ENCODE peak calls at places on chromosomes 11 and 22, in six cellular contexts. M is uterus, L is A673, C is left lung, I is HepG2, V is Panc1. T is an unnamed sample. For H3K4me1, the result is how much of the 10 kb centered on the place peaks cover.

GRCh38 chr11:111283945-111284481 is 14.3 kb upstream of the POU2AF3 start:
- DNase-seq in I (no peak), L (no peak), C (no peak), V (no peak), M (no peak), T (no peak)

GRCh38 chr11:73285721-73286120 is 13.6 kb downstream of the P2RY6 start:
- DNase-seq in C (no peak), I (no peak), V (no peak), L (no peak), M (no peak), T (no peak)

GRCh38 chr11:120089036-120090001 is 48.6 kb downstream of the TRIM29 start:
- DNase-seq in L (no peak), I (no peak), V (no peak), C (no peak), M (no peak), T (no peak)

GRCh38 chr11:24779791-24780190 is 282.9 kb downstream of the LUZP2 start:
- DNase-seq in C (no peak), M (no peak), I (no peak), V (no peak), L (peak), T (peak)

GRCh38 chr11:62322524-62322923 is 14.7 kb upstream of the ASRGL1 start:
- DNase-seq in C (no peak), I (no peak), M (no peak), L (no peak), V (no peak), T (no peak)

GRCh38 chr22:42461511-42461910 is 29.3 kb upstream of the NFAM1 start:
- DNase-seq in C (no peak), M (no peak), L (no peak), I (no peak), V (no peak), T (no peak)

GRCh38 chr11:118438314-118438931 is 2.1 kb downstream of the KMT2A start:
- DNase-seq in I (no peak), M (peak), V (no peak), L (peak), C (peak), T (peak)

GRCh38 chr11:46210133-46210636 is 67.3 kb upstream of the CREB3L1 start:
- DNase-seq in M (no peak), L (no peak), V (peak), C (no peak), I (peak), T (no peak)

GRCh38 chr11:122984186-122985011 is 2.8 kb upstream of the BSX start:
- DNase-seq in M (no peak), V (no peak), I (no peak), C (no peak), L (no peak), T (peak)

GRCh38 chr22:33380789-33381530 is 322.8 kb upstream of the SYN3 start:
- DNase-seq in V (no peak), I (no peak), M (no peak), C (no peak), L (no peak), T (no peak)

GRCh38 chr11:60981515-60981914 is 10.0 kb downstream of the CD6 start:
- DNase-seq in L (no peak), C (no peak), I (no peak), V (no peak), M (no peak), T (no peak)

GRCh38 chr11:108199446-108200321 is 22.8 kb downstream of the NPAT start:
- DNase-seq in C (peak), I (no peak), V (no peak), M (no peak), L (no peak), T (no peak)

GRCh38 chr11:111829185-111829968 is 42.0 kb downstream of the ALG9 start:
- DNase-seq in I (no peak), V (no peak), L (no peak), C (no peak), M (no peak), T (no peak)

GRCh38 chr11:123546515-123546914 is 107.9 kb downstream of the SCN3B start:
- DNase-seq in V (no peak), C (no peak), I (no peak), L (no peak), M (no peak), T (no peak)

GRCh38 chr22:36419177-36419911 is 31.6 kb upstream of the MYH9 start:
- DNase-seq in L (no peak), M (peak), V (no peak), I (peak), C (peak), T (peak)

GRCh38 chr11:46049325-46049860 is 71.9 kb downstream of the PHF21A start:
- DNase-seq in C (no peak), I (no peak), M (no peak), L (peak), V (no peak), T (no peak)

GRCh38 chr11:36500315-36500721 is 9.8 kb downstream of the TRAF6 start:
- DNase-seq in C (no peak), L (peak), I (no peak), M (no peak), V (peak), T (peak)

GRCh38 chr22:27419473-27419872 is 382.1 kb downstream of the MN1 start:
- DNase-seq in C (no peak), V (no peak), L (no peak), I (no peak), M (no peak), T (no peak)

GRCh38 chr11:122697636-122698167 is 42.2 kb downstream of the UBASH3B start:
- DNase-seq in L (peak), V (no peak), I (no peak), C (no peak), M (no peak), T (peak)

GRCh38 chr11:44621140-44621681 is 55.7 kb downstream of the CD82 start:
- DNase-seq in L (peak), I (peak), M (peak), C (peak), V (no peak), T (peak)

GRCh38 chr11:86230921-86231320 is 13.6 kb upstream of the EED start:
- DNase-seq in C (no peak), V (no peak), M (no peak), L (no peak), I (no peak), T (no peak)

GRCh38 chr11:130031945-130032344 is 29.3 kb upstream of the PRDM10 start:
- DNase-seq in L (no peak), V (no peak), M (no peak), C (no peak), I (no peak), T (no peak)

GRCh38 chr22:39487826-39488520 is 14.1 kb upstream of the MIEF1 start:
- DNase-seq in M (no peak), V (no peak), I (no peak), L (no peak), C (no peak), T (no peak)

GRCh38 chr11:61507962-61508824 is at the start of gene LRRC10B:
- DNase-seq in C (peak), I (no peak), V (no peak), L (peak), M (no peak), T (peak)

GRCh38 chr11:124329787-124330478 is 9.9 kb upstream of the OR8D2 start:
- DNase-seq in C (no peak), L (peak), I (no peak), V (no peak), M (no peak), T (no peak)

GRCh38 chr11:126186708-126187481 is 24.6 kb downstream of the RPUSD4 start:
- DNase-seq in M (no peak), L (peak), V (no peak), I (peak), C (no peak), T (no peak)

GRCh38 chr11:820655-821512 is 2.2 kb downstream of the PNPLA2 start:
- DNase-seq in V (no peak), M (no peak), I (peak), C (peak), L (no peak), T (peak)

GRCh38 chr11:115548878-115549528 is 44.8 kb upstream of the CADM1 start:
- DNase-seq in M (no peak), C (no peak), V (no peak), I (peak), L (no peak), T (no peak)

GRCh38 chr11:131584694-131585592 is 214.5 kb downstream of the NTM start:
- DNase-seq in V (no peak), I (no peak), L (peak), C (no peak), M (no peak), T (peak)

GRCh38 chr22:47218671-47219070 is 456.2 kb downstream of the TBC1D22A start:
- DNase-seq in L (no peak), C (peak), M (no peak), I (no peak), V (no peak), T (no peak)

GRCh38 chr22:43200031-43200430 is 13.1 kb upstream of the TTLL12 start:
- DNase-seq in M (no peak), L (no peak), C (no peak), V (no peak), I (no peak), T (no peak)

GRCh38 chr11:122115520-122116343 is at the start of gene BLID:
- DNase-seq in I (peak), M (peak), C (no peak), L (no peak), V (no peak), T (peak)

GRCh38 chr11:134662629-134663360 is 250.8 kb upstream of the B3GAT1 start:
- DNase-seq in C (no peak), V (no peak), I (no peak), L (no peak), M (no peak), T (no peak)

GRCh38 chr11:83601201-83601992 is 315.2 kb upstream of the CCDC90B start:
- DNase-seq in C (no peak), V (no peak), I (no peak), M (no peak), L (no peak), T (no peak)

DNA sequence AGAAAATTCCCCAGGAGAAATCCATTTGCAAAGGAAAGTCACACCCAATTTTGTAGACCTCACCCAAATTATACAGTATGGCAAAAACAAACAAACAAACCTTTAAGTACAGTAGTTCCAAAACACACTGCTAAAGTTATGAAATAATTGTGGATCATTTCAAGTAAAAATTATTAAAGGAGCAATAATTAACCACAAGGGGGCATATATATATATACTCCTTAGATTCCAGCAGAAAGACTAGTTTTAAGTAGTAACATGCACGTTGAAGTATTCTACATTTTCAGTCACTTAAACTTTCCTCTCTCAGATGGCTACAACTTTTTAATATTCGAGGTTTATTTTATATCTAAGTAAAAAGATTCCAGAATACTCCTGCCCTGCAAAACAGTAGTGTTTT is 26.8 kb downstream of the RNF141 start:
- DNase-seq in V (no peak), M (no peak), L (peak), C (no peak), I (no peak), T (no peak)
- TF ChIP-seq CTCF in V (peak), M (peak), L (peak), C (peak), I (no peak), T (peak)

GRCh38 chr11:128775513-128775912 is 81.6 kb downstream of the FLI1 start:
- DNase-seq in V (no peak), I (no peak), L (no peak), M (no peak), C (no peak), T (peak)
- H3K27ac ChIP-seq in V (no peak), I (no peak), L (no peak), M (no peak), C (no peak), T (no peak)

GRCh38 chr11:6931146-6931713 is 5.0 kb downstream of the ZNF215 start:
- DNase-seq in V (no peak), C (no peak), I (no peak), L (no peak), M (no peak), T (no peak)
- H3K4me1 ChIP-seq in V (under half), C (under half), I (under half), L (under half), M (under half), T (under half)

DNA sequence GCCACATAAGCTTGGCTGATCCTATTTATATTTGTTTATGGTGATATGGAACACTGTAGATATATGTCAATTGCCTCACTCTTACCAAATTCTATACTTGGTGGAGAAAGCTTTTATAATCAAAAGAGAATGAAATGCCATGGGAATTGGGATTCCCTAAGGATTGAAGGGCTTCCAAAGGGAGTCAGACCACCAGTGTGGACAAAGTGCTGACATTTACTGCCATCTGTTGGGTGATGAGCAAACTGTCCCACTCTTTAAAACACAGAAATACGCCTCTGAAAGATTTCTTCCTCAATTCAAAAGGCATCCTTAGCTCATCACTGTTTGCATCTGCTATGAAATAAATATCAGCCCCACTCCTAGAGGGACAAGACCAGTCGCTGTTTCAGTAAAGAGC is 7.1 kb downstream of the SLC1A2 start:
- DNase-seq in V (no peak), C (no peak), L (peak), M (no peak), I (no peak), T (peak)
- TF ChIP-seq CTCF in V (peak), C (peak), L (peak), M (peak), I (peak), T (peak)

GRCh38 chr11:1916986-1917522 is 2.4 kb upstream of the TNNT3 start:
- DNase-seq in L (no peak), M (no peak), C (peak), V (no peak), I (no peak), T (no peak)
- H3K27ac ChIP-seq in L (no peak), M (peak), C (no peak), V (no peak), I (no peak), T (no peak)

GRCh38 chr11:128476729-128477128 is 110.6 kb downstream of the ETS1 start:
- DNase-seq in V (no peak), C (no peak), L (no peak), M (no peak), I (no peak), T (no peak)

GRCh38 chr11:128480066-128480465 is 107.3 kb downstream of the ETS1 start:
- DNase-seq in V (no peak), C (no peak), L (no peak), I (no peak), M (no peak), T (no peak)

GRCh38 chr11:128476031-128476430 is 111.3 kb downstream of the ETS1 start:
- DNase-seq in M (no peak), I (no peak), L (no peak), V (no peak), C (no peak), T (no peak)

GRCh38 chr11:128478305-128478704 is 109.1 kb downstream of the ETS1 start:
- DNase-seq in L (no peak), M (no peak), I (no peak), V (no peak), C (no peak), T (no peak)

DNA sequence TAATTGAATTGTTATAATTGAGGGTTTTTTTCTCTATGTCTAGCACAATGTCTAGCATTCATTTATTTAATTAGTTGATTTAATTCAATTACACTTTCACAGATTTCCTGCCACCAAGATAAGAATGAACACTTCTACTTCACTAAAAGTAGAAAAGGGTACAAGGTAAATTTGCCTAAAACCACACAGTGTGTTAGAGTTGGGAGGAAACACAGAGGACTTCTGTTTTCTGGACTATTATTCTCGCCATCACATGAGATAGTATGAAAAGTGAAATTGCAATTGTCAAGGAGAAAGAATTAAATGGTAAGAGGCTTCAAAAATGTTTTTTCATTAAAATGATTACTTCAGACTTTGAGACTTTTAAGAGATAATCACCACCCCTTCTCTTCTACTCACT is 109.5 kb downstream of the ETS1 start:
- DNase-seq in C (no peak), I (no peak), V (no peak), M (no peak), L (no peak), T (no peak)
- H3K4me1 ChIP-seq in C (half or more), I (under half), V (under half), M (under half), L (under half), T (under half)

GRCh38 chr22:28802595-28803087 is 2.3 kb upstream of the XBP1 start:
- DNase-seq in M (no peak), C (no peak), V (no peak), L (no peak), I (peak), T (no peak)
- TF ChIP-seq CTCF in M (peak), C (no peak), V (no peak), L (peak), I (no peak), T (no peak)

GRCh38 chr11:66013762-66014100 is 1.9 kb downstream of the CST6 start:
- DNase-seq in M (no peak), I (no peak), C (no peak), V (no peak), L (no peak), T (no peak)

GRCh38 chr11:66015094-66015881 is 3.5 kb downstream of the CST6 start:
- DNase-seq in L (peak), M (no peak), C (no peak), V (no peak), I (no peak), T (peak)

GRCh38 chr11:66016793-66017177 is 5.0 kb downstream of the CST6 start:
- DNase-seq in C (no peak), M (no peak), I (no peak), L (no peak), V (no peak), T (no peak)

GRCh38 chr11:66017354-66017753 is 5.5 kb downstream of the CST6 start:
- DNase-seq in V (no peak), I (no peak), L (no peak), C (no peak), M (no peak), T (no peak)

GRCh38 chr11:66015936-66016792 is 4.4 kb downstream of the CST6 start:
- DNase-seq in C (no peak), I (no peak), V (no peak), M (no peak), L (peak), T (no peak)
- H3K27ac ChIP-seq in C (no peak), I (no peak), V (peak), M (no peak), L (peak), T (no peak)

GRCh38 chr11:114075891-114076441 is 16.5 kb downstream of the ZBTB16 start:
- DNase-seq in V (no peak), C (no peak), M (peak), L (peak), I (peak), T (peak)

GRCh38 chr11:114078423-114078822 is 18.9 kb downstream of the ZBTB16 start:
- DNase-seq in I (peak), C (no peak), L (no peak), V (no peak), M (no peak), T (no peak)

GRCh38 chr11:114077482-114078305 is 18.2 kb downstream of the ZBTB16 start:
- DNase-seq in I (no peak), L (no peak), V (no peak), M (no peak), C (no peak), T (no peak)

GRCh38 chr11:114075343-114075610 is 15.8 kb downstream of the ZBTB16 start:
- DNase-seq in V (no peak), I (no peak), C (no peak), M (no peak), L (no peak), T (no peak)

DNA sequence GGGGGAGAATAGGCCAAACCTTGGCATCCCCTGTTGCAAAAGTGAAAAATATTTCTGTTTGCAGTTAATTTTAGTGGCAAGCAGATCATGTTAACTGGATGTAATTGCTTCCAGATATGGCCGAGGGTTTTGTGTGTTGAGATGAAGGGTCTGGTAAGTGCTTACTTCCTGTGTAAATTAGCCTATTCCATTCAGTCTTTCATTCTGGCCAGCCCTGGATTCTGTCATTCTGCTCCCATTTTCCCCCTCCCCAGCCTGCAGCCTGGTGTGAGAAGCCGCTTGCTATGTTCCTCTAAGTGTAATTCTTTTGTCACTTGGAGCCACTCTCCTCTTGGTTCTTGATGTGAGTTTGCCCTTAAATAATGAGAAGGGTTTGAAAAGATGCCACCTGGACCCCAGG is 17.5 kb downstream of the ZBTB16 start:
- DNase-seq in L (peak), V (no peak), I (no peak), C (no peak), M (no peak), T (peak)
- H3K4me1 ChIP-seq in L (half or more), V (under half), I (under half), C (half or more), M (under half), T (under half)

T was measured in cardiac muscle cell.